ENCODE peak calls at places on chromosome 7, in six cellular contexts. Y, T, Q, K, N and R are unnamed samples.

GRCh38 chr7:108244110-108244509 is 113.9 kb upstream of the LAMB4 start:
- DNase-seq in K (no peak), Y (no peak), Q (no peak), T (no peak), N (no peak), R (no peak)

GRCh38 chr7:83149466-83149865 is 13.2 kb downstream of the PCLO start:
- DNase-seq in Y (no peak), T (no peak), Q (no peak), K (no peak), N (no peak), R (no peak)

GRCh38 chr7:20229652-20230500 is 12.7 kb upstream of the MACC1 start:
- DNase-seq in Q (no peak), K (no peak), T (no peak), N (no peak), Y (no peak), R (no peak)

GRCh38 chr7:70679666-70680065 is 452.3 kb upstream of the GALNT17 start:
- DNase-seq in Y (no peak), Q (no peak), T (no peak), K (no peak), N (no peak), R (no peak)

GRCh38 chr7:18799899-18800298 is 304.4 kb downstream of the HDAC9 start:
- DNase-seq in N (no peak), T (no peak), K (no peak), Y (no peak), Q (no peak), R (no peak)

GRCh38 chr7:12066004-12066403 is 145.1 kb upstream of the TMEM106B start:
- DNase-seq in T (no peak), Y (no peak), K (no peak), N (no peak), Q (no peak), R (no peak)

GRCh38 chr7:94295805-94296204 is 98.9 kb upstream of the COL1A2 start:
- DNase-seq in N (no peak), Y (peak; percentile 13), K (no peak), Q (no peak), T (no peak), R (no peak)

GRCh38 chr7:42661312-42661711 is 250.6 kb downstream of the C7orf25 start:
- DNase-seq in Y (no peak), T (no peak), N (no peak), K (no peak), Q (no peak), R (no peak)

GRCh38 chr7:26419198-26419597 is 127.5 kb downstream of the SNX10 start:
- DNase-seq in Q (no peak), N (no peak), K (no peak), Y (no peak), T (no peak), R (no peak)

GRCh38 chr7:15839415-15840100 is 153.1 kb upstream of the MEOX2 start:
- DNase-seq in Y (peak; percentile 83), K (peak; percentile 46), N (no peak), Q (no peak), T (no peak), R (peak; percentile 64)

GRCh38 chr7:39618868-39619267 is 4.5 kb upstream of the RALA start:
- DNase-seq in N (no peak), Y (no peak), K (no peak), T (no peak), Q (no peak), R (no peak)

GRCh38 chr7:144836545-144836842 is 641 bp upstream of the TPK1 start:
- DNase-seq in N (no peak), Y (no peak), Q (no peak), K (no peak), T (no peak), R (no peak)

GRCh38 chr7:1296727-1297475 is 64.2 kb downstream of the UNCX start:
- DNase-seq in Y (no peak), K (peak; percentile 36), Q (no peak), T (no peak), N (no peak), R (no peak)

GRCh38 chr7:122310119-122311021 is 5.8 kb upstream of the FEZF1 start:
- DNase-seq in Q (no peak), T (no peak), Y (no peak), N (no peak), K (peak; percentile 45), R (no peak)

GRCh38 chr7:51679358-51679757 is 362.7 kb upstream of the COBL start:
- DNase-seq in T (no peak), K (no peak), Q (no peak), Y (no peak), N (no peak), R (no peak)

GRCh38 chr7:117385340-117386124 is 41.8 kb downstream of the ASZ1 start:
- DNase-seq in K (no peak), T (no peak), Q (no peak), N (no peak), Y (no peak), R (no peak)

GRCh38 chr7:126856691-126857291 is 395.9 kb downstream of the GRM8 start:
- DNase-seq in N (no peak), T (no peak), Y (no peak), Q (no peak), K (no peak), R (no peak)

GRCh38 chr7:70208236-70209063 is 610.2 kb downstream of the AUTS2 start:
- DNase-seq in Y (no peak), T (no peak), Q (no peak), N (peak; percentile 8), K (no peak), R (no peak)

GRCh38 chr7:100390286-100391028 is 17.2 kb downstream of the PILRA start:
- DNase-seq in N (no peak), K (no peak), Y (no peak), T (no peak), Q (no peak), R (no peak)

GRCh38 chr7:120856621-120857352 is 1.2 kb downstream of the TSPAN12 start:
- DNase-seq in T (no peak), K (peak; percentile 48), Q (peak; percentile 66), Y (peak; percentile 33), N (no peak), R (peak; percentile 29)

GRCh38 chr7:93327006-93327633 is 95.0 kb downstream of the VPS50 start:
- DNase-seq in Q (no peak), N (no peak), T (no peak), Y (no peak), K (no peak), R (no peak)

GRCh38 chr7:34687529-34687928 is 29.5 kb downstream of the NPSR1 start:
- DNase-seq in Y (no peak), Q (no peak), T (no peak), N (no peak), K (no peak), R (no peak)

DNA sequence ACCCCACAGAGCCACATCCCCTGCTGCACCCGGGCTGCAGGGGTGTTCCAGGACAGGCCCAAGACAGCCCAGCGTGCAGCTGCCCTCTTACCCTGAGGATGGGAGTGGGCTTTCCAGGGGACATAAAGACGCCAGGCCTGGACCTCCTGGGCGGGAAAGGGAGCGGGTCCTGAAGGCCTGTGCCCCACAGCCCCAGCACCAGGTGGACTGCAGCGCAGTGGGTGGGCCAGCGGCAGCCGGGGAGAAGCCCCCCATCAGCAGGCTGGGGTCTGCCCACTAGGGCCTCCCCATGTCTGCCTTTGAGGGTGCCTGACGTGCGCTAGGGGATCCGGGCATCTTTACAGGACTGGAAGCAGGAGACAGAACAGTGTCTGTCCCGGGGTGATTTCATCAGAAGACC is 22.6 kb upstream of the ZNF735 start:
- DNase-seq in K (no peak), Y (no peak), N (no peak), Q (no peak), T (no peak), R (no peak)
- H3K9me3 ChIP-seq in K (no peaks in the 10 kb centered on the region), Y (no peaks in the 10 kb centered on the region), N (peaks cover 23% of the 10 kb centered on the region), Q (no peaks in the 10 kb centered on the region), T (peaks cover 45% of the 10 kb centered on the region), R (peaks cover 8% of the 10 kb centered on the region)

GRCh38 chr7:29331163-29331562 is 136.6 kb downstream of the CHN2 start:
- DNase-seq in Y (no peak), Q (no peak), T (no peak), N (no peak), K (no peak), R (no peak)
- H3K4me1 ChIP-seq in Y (peaks cover 19% of the 10 kb centered on the region), Q (peaks cover 7% of the 10 kb centered on the region), T (no peaks in the 10 kb centered on the region), N (peaks cover 12% of the 10 kb centered on the region), K (peaks cover 19% of the 10 kb centered on the region), R (no peaks in the 10 kb centered on the region)

DNA sequence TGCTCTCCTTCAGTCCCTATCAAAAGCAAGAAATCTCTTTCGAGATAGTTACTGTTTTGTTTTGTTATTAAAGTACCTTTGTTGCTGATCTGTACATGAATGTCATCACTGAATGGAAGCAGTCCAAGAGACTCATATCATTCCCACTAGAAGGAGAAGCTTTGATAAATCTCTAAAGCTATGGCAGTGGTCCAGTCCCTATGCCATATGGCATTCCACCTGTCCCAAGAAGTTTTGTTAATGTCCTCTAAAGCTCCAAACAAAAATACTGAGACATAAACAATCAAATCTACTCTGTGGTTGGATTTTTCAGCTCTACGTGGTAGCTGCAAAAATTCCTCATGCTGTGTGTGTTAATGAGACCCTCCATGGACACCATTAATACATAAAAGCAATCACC is 94.0 kb downstream of the LRRN3 start:
- DNase-seq in Y (no peak), T (no peak), Q (no peak), N (no peak), K (no peak), R (no peak)
- H3K4me3 ChIP-seq in Y (no peak overlapping the region), T (no peak overlapping the region), Q (no peak overlapping the region), N (no peak overlapping the region), K (no peak overlapping the region), R (no peak overlapping the region)

GRCh38 chr7:157809154-157809862 is 472.5 kb downstream of the DNAJB6 start:
- DNase-seq in Y (no peak), N (no peak), T (no peak), K (peak; percentile 37), Q (no peak), R (no peak)

GRCh38 chr7:157807510-157807909 is 470.7 kb downstream of the DNAJB6 start:
- DNase-seq in Y (no peak), N (no peak), Q (peak; percentile 33), T (no peak), K (no peak), R (no peak)

GRCh38 chr7:157808042-157808441 is 471.2 kb downstream of the DNAJB6 start:
- DNase-seq in N (no peak), Y (no peak), Q (peak; percentile 44), T (no peak), K (peak; percentile 19), R (peak; percentile 22)

GRCh38 chr7:157811946-157812345 is 475.1 kb downstream of the DNAJB6 start:
- DNase-seq in K (peak; percentile 25), T (no peak), Q (peak; percentile 53), Y (no peak), N (no peak), R (no peak)

DNA sequence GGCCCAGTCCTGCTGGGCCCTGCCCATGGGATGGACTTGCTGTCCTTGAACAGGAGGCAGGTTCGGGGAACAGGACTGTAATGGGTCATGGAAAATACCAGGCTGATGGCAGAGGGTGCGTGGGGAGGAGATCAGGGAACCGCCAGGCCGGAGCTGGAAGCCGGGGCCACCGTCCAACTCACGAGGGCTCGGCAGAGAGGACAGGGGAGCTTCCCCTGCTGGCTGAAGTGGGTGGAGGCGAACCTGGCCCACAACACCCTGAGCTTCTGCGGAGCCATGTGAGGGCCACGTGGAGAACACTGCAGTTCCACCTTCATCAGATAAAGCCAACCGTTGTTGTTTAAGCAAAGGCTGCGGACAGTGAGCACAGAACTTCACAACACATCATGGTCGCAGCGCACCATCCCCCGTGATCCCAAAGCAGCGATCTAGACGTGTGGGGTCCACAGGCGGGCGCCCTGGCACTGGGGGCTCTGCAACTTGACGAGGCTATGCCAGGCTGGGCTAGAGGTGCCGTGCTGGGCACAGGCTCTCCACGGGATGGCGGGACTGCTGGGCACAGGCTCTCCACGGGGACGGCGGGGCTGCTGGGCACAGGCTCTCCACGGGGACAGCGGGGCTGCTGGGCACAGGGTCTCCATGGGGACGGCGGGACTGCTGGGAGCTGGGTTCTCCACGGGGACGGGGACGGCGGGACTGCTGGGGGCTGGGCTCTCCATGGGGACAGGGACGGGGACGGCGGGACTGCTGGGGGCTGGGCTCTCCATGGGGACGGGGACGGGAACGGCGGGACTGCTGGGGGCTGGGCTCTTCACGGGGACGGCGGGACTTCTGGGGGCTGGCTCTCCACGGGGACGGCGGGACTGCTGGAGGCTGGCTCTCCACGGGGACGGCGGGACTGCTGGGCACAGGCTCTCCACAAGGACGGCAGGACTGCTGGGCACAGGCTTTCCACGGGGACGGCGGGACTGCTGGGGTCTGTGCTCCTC is 473.4 kb downstream of the DNAJB6 start:
- DNase-seq in N (no peak), K (peak; percentile 33), Q (peak; percentile 53), Y (no peak), T (no peak), R (no peak)
- H3K9me3 ChIP-seq in N (peaks cover 5% of the 10 kb centered on the region), K (no peaks in the 10 kb centered on the region), Q (no peaks in the 10 kb centered on the region), Y (no peaks in the 10 kb centered on the region), T (peaks cover 55% of the 10 kb centered on the region), R (no peaks in the 10 kb centered on the region)